ENCODE peak calls at places on chromosomes 12 and 14, in ten cellular contexts. H is lower leg skin, R is brain microvascular endothelial cell, O is hepatocyte, X is mammary epithelial cell, S is GM12865, M is PC-3, P is IMR-90, V is tibial artery, F is glutamatergic neuron. U is an unnamed sample.

GRCh38 chr12:15682826-15683225 is 106.4 kb downstream of the EPS8 start:
- DNase-seq in H (no peak), R (no peak), O (no peak), X (peak), S (no peak), M (peak), P (no peak), V (no peak), F (no peak), U (no peak)

GRCh38 chr14:59869381-59870255 is 958 bp downstream of the RTN1 start:
- DNase-seq in H (no peak), R (no peak), O (no peak), X (no peak), S (no peak), M (no peak), P (no peak), V (no peak), F (peak), U (no peak)

GRCh38 chr12:51630256-51630880 is 39.3 kb downstream of the SCN8A start:
- DNase-seq in H (no peak), R (no peak), O (no peak), X (no peak), S (no peak), M (no peak), P (no peak), V (no peak), F (no peak), U (no peak)

GRCh38 chr14:94029250-94029649 is 3.1 kb downstream of the OTUB2 start:
- DNase-seq in H (no peak), R (no peak), O (no peak), X (no peak), S (no peak), M (no peak), P (no peak), V (no peak), F (no peak), U (no peak)

GRCh38 chr14:69066396-69067171 is 86.3 kb downstream of the DCAF5 start:
- DNase-seq in H (no peak), R (no peak), O (no peak), X (no peak), S (peak), M (no peak), P (no peak), V (no peak), F (no peak), U (no peak)

GRCh38 chr12:26121841-26122680 is 2.8 kb downstream of the BHLHE41 start:
- DNase-seq in H (no peak), R (no peak), O (peak), X (no peak), S (peak), M (peak), P (peak), V (peak), F (peak), U (no peak)

GRCh38 chr14:93186961-93187360 is 1.8 kb downstream of the LYSET start:
- DNase-seq in H (no peak), R (no peak), O (no peak), X (no peak), S (no peak), M (no peak), P (no peak), V (no peak), F (no peak), U (no peak)

GRCh38 chr12:131005161-131006035 is 51.7 kb downstream of the ADGRD1 start:
- DNase-seq in H (no peak), R (no peak), O (no peak), X (no peak), S (no peak), M (no peak), P (no peak), V (no peak), F (no peak), U (no peak)

GRCh38 chr12:6960291-6961277 is 9.4 kb downstream of the PTPN6 start:
- DNase-seq in H (no peak), R (peak), O (no peak), X (no peak), S (peak), M (no peak), P (peak), V (peak), F (no peak), U (no peak)

GRCh38 chr14:95533391-95533821 is 1.4 kb upstream of the GLRX5 start:
- DNase-seq in H (no peak), R (peak), O (peak), X (no peak), S (peak), M (peak), P (peak), V (no peak), F (no peak), U (no peak)

GRCh38 chr12:76226397-76226796 is 121.8 kb downstream of the BBS10 start:
- DNase-seq in H (no peak), R (peak), O (no peak), X (no peak), S (no peak), M (peak), P (peak), V (no peak), F (no peak), U (no peak)

GRCh38 chr12:57899010-57899662 is 42.2 kb upstream of the ATP23 start:
- DNase-seq in H (no peak), R (peak), O (no peak), X (peak), S (peak), M (peak), P (peak), V (peak), F (no peak), U (no peak)

GRCh38 chr12:117063162-117063911 is 35.9 kb downstream of the TESC start:
- DNase-seq in H (peak), R (no peak), O (no peak), X (no peak), S (peak), M (no peak), P (no peak), V (no peak), F (no peak), U (no peak)

GRCh38 chr12:108457006-108457733 is 57.9 kb upstream of the FICD start:
- DNase-seq in H (peak), R (peak), O (peak), X (peak), S (peak), M (peak), P (peak), V (no peak), F (no peak), U (no peak)

GRCh38 chr12:101552277-101552676 is 42.5 kb upstream of the MYBPC1 start:
- DNase-seq in H (peak), R (no peak), O (peak), X (peak), S (no peak), M (peak), P (peak), V (no peak), F (no peak), U (no peak)

GRCh38 chr12:99390707-99391106 is 256.8 kb upstream of the GARIN6 start:
- DNase-seq in H (no peak), R (peak), O (no peak), X (no peak), S (peak), M (peak), P (no peak), V (no peak), F (peak), U (no peak)
- TF ChIP-seq CTCF in H (no peak), R (peak), O (no peak), X (peak), S (peak), M (peak), P (peak), V (peak), F (peak), U (peak)

GRCh38 chr12:3293446-3294161 is 197.4 kb upstream of the PRMT8 start:
- DNase-seq in H (no peak), R (peak), O (no peak), X (peak), S (no peak), M (peak), P (peak), V (no peak), F (no peak), U (no peak)
- TF ChIP-seq CTCF in H (no peak), R (peak), O (no peak), X (no peak), S (no peak), M (peak), P (no peak), V (no peak), F (no peak), U (no peak)

GRCh38 chr14:39876935-39877334 is 444.7 kb upstream of the FBXO33 start:
- DNase-seq in H (no peak), R (no peak), O (no peak), X (no peak), S (peak), M (no peak), P (no peak), V (no peak), F (no peak), U (no peak)
- TF ChIP-seq CTCF in H (no peak), R (no peak), O (no peak), X (no peak), S (no peak), M (no peak), P (no peak), V (no peak), F (no peak), U (no peak)

GRCh38 chr14:23568600-23569310 is 1.2 kb upstream of the AP1G2 start:
- DNase-seq in H (no peak), R (no peak), O (no peak), X (no peak), S (no peak), M (peak), P (no peak), V (no peak), F (peak), U (no peak)
- TF ChIP-seq CTCF in H (no peak), R (peak), O (peak), X (no peak), S (peak), M (peak), P (peak), V (peak), F (peak), U (peak)